ENCODE peak calls at places on chromosomes 11 and 22, in seven cellular contexts. P is ovary; C is HCT116; W is DND-41; N is adrenal gland; E is stomach; S is CD8-positive, alpha-beta T cell. X is an unnamed sample. For H3K4me1 and H3K9me3, the result is how much of the 10 kb centered on the place peaks cover.

GRCh38 chr11:117180020-117180419 is 1.5 kb downstream of the SIDT2 start:
- DNase-seq in P (peak), C (no peak), W (peak), N (no peak), E (peak), S (no peak), X (no peak)

GRCh38 chr22:50475652-50476002 is 792 bp upstream of the SBF1 start:
- DNase-seq in P (no peak), C (no peak), W (no peak), N (no peak), E (no peak), S (no peak), X (no peak)

GRCh38 chr11:120027546-120028180 is 110.2 kb downstream of the TRIM29 start:
- DNase-seq in P (no peak), C (no peak), W (no peak), N (no peak), E (no peak), S (no peak), X (no peak)

GRCh38 chr11:79637219-79637618 is 196.4 kb upstream of the TENM4 start:
- DNase-seq in P (no peak), C (no peak), W (no peak), N (no peak), E (no peak), S (no peak), X (no peak)

GRCh38 chr11:119493712-119494111 is 70.7 kb upstream of the THY1 start:
- DNase-seq in P (no peak), C (no peak), W (peak), N (peak), E (peak), S (no peak), X (no peak)

GRCh38 chr22:42257386-42257785 is 13.1 kb downstream of the TCF20 start:
- DNase-seq in P (no peak), C (no peak), W (no peak), N (no peak), E (no peak), S (no peak), X (no peak)

GRCh38 chr11:66360406-66361073 is 11.0 kb downstream of the SLC29A2 start:
- DNase-seq in P (no peak), C (no peak), W (no peak), N (no peak), E (no peak), S (no peak), X (no peak)

GRCh38 chr22:50678651-50679521 is 6.3 kb downstream of the SHANK3 start:
- DNase-seq in P (no peak), C (no peak), W (no peak), N (no peak), E (peak), S (no peak), X (no peak)

GRCh38 chr22:32810241-32811133 is 9.0 kb downstream of the TIMP3 start:
- DNase-seq in P (no peak), C (no peak), W (no peak), N (no peak), E (no peak), S (no peak), X (no peak)

GRCh38 chr11:79439893-79440450 is 858 bp downstream of the TENM4 start:
- DNase-seq in P (peak), C (no peak), W (no peak), N (peak), E (no peak), S (no peak), X (no peak)

GRCh38 chr11:91859666-91860065 is 365.0 kb upstream of the FAT3 start:
- DNase-seq in P (no peak), C (no peak), W (no peak), N (no peak), E (no peak), S (no peak), X (no peak)

GRCh38 chr11:23732026-23732425 is 764.8 kb upstream of the LUZP2 start:
- DNase-seq in P (no peak), C (no peak), W (no peak), N (no peak), E (no peak), S (no peak), X (no peak)

GRCh38 chr11:112363527-112363926 is 102.9 kb upstream of the PLET1 start:
- DNase-seq in P (peak), C (no peak), W (no peak), N (peak), E (no peak), S (no peak), X (no peak)

GRCh38 chr11:112366012-112366411 is 105.4 kb upstream of the PLET1 start:
- DNase-seq in P (no peak), C (no peak), W (no peak), N (no peak), E (no peak), S (no peak), X (no peak)

GRCh38 chr11:112364962-112365481 is 104.4 kb upstream of the PLET1 start:
- DNase-seq in P (peak), C (no peak), W (no peak), N (no peak), E (no peak), S (no peak), X (no peak)

GRCh38 chr11:112357488-112357887 is 96.8 kb upstream of the PLET1 start:
- DNase-seq in P (no peak), C (no peak), W (no peak), N (no peak), E (no peak), S (no peak), X (no peak)

GRCh38 chr11:112361396-112361795 is 100.7 kb upstream of the PLET1 start:
- DNase-seq in P (no peak), C (no peak), W (no peak), N (no peak), E (no peak), S (no peak), X (no peak)
- H3K4me1 ChIP-seq in P (under half), C (under half), W (under half), N (under half), E (under half), S (under half), X (under half)

DNA sequence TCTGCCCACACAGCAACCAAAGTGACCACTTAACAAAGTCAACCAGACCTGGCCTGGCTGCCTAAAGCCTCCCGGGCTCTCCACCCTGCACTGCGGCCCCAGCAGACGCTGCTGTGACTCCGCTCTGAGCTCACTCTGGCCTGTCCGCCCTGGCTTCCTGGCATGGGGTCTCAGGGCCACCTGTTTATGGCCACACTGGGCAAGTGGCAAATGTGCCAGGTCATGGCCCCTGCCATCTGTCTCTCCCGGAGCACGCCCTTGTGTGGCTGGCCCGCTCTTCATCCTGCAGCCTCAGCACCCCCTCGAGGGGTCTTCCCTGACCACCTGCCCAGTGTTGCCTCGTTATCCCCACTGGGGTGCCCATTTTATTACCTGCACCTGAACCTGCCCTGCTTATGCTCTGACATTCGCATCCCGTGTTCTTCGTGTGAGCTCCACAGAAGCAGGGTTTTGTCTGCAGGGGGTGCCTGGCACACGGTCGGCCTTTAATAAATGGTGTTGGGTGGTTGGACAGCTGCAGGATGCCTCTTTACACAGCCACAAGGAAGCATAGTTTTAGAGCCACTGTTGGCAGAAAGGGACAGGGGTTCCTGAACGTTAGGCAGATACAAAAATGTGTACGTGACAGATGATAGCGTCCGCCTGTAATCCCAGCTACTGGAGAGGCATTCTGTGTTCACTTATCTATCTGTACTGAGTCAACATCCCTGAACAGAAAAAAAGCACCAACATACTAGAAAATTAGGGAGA is 785.6 kb downstream of the TBC1D22A start:
- DNase-seq in P (no peak), C (no peak), W (no peak), N (no peak), E (no peak), S (no peak), X (no peak)
- H3K9me3 ChIP-seq in P (under half), C (under half), W (under half), N (under half), E (under half), S (under half), X (under half)

DNA sequence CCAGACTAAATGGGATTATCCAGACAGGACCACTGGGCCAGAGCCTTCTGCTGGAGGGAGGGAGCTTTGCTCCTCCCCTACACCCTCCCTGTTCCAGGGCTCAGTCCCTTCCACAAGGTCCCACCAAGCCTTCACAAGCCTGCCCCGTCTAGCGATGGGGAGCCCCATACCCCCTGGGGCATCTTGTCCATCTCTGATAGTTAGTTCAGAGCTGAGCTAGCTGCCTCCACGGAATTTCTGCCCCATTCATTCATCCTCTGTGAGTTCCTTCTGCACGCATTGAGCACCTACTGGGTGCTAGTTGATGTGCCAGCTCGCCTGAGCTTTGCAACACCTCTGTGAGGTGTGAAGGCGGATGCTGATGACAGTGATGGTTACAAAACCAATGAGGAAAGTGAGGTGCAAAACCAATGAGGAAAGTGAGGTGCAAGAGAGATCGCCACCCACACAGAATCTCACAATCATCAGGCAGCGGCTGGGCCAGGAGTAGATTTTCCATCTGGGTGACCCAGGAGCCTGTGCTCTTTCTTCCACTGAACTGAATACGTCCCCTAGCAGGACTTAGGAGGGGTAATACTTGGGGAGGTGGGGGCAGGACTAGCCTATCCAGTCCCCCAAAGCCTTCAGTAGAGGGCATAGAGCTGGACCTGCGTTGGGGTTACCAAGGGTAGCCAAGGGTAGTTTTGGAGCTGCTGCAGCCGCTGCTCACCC is 21.5 kb upstream of the CBX7 start:
- DNase-seq in P (no peak), C (no peak), W (no peak), N (no peak), E (no peak), S (peak), X (peak)
- H3K27ac ChIP-seq in P (peak), C (peak), W (no peak), N (no peak), E (peak), S (peak), X (peak)

DNA sequence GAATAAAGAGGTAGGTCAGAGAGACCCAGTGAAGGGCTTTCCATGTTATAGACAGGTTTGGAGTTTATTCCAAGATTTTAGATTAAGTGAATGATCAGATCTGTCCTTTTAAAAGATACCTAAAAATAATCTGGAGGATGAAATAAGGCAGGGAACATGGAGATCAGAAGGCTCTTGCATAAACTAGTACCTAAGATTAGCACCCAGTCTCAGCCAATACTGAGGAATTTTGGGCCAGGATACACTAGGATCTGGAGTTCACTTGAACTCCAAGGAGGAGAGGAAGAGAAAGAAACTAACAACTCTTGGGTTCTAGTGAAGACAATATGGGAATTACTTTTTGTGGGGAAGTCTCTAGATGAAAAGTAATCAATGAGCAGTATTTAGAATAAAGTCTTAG is 47.9 kb upstream of the RAPSN start:
- DNase-seq in P (no peak), C (no peak), W (no peak), N (no peak), E (no peak), S (no peak), X (no peak)
- H3K4me1 ChIP-seq in P (under half), C (under half), W (under half), N (under half), E (half or more), S (under half), X (under half)

X was measured in CD8-positive, alpha-beta memory T cell.